ENCODE peak calls at places on chromosomes 11 and 22, in six cellular contexts. R is tibial nerve, T is kidney, D is MM.1S, V is ovary, S is stomach. X is an unnamed sample. For H3K4me1, the result is how much of the 10 kb centered on the place peaks cover.

GRCh38 chr22:39209756-39210155 is 35.0 kb downstream of the PDGFB start:
- DNase-seq in R (no peak), T (peak), D (no peak), V (no peak), S (no peak), X (peak)

GRCh38 chr11:78110351-78110750 is 29.1 kb downstream of the ALG8 start:
- DNase-seq in R (no peak), T (no peak), D (no peak), V (no peak), S (no peak), X (no peak)

GRCh38 chr22:44764373-44764772 is 12.0 kb downstream of the ARHGAP8 start:
- DNase-seq in R (no peak), T (peak), D (no peak), V (no peak), S (no peak), X (no peak)

GRCh38 chr11:66365166-66365565 is 6.4 kb downstream of the SLC29A2 start:
- DNase-seq in R (no peak), T (no peak), D (no peak), V (no peak), S (no peak), X (no peak)

GRCh38 chr11:44110231-44110679 is 14.8 kb downstream of the EXT2 start:
- DNase-seq in R (peak), T (no peak), D (peak), V (peak), S (peak), X (no peak)

GRCh38 chr22:18157714-18158028 is 7.7 kb downstream of the USP18 start:
- DNase-seq in R (no peak), T (no peak), D (no peak), V (no peak), S (no peak), X (no peak)

GRCh38 chr11:69913591-69914285 is 94.5 kb upstream of the FGF3 start:
- DNase-seq in R (no peak), T (peak), D (no peak), V (no peak), S (no peak), X (peak)

GRCh38 chr11:131122448-131122847 is 206.2 kb upstream of the SNX19 start:
- DNase-seq in R (no peak), T (no peak), D (no peak), V (no peak), S (no peak), X (no peak)

GRCh38 chr22:22655452-22656108 is 11.2 kb downstream of the GGTLC2 start:
- DNase-seq in R (no peak), T (no peak), D (no peak), V (no peak), S (no peak), X (no peak)

GRCh38 chr22:49996532-49997220 is 15.9 kb downstream of the IL17REL start:
- DNase-seq in R (no peak), T (peak), D (no peak), V (no peak), S (no peak), X (peak)

GRCh38 chr11:124108158-124108557 is 7.1 kb upstream of the VWA5A start:
- DNase-seq in R (no peak), T (no peak), D (peak), V (no peak), S (no peak), X (no peak)

DNA sequence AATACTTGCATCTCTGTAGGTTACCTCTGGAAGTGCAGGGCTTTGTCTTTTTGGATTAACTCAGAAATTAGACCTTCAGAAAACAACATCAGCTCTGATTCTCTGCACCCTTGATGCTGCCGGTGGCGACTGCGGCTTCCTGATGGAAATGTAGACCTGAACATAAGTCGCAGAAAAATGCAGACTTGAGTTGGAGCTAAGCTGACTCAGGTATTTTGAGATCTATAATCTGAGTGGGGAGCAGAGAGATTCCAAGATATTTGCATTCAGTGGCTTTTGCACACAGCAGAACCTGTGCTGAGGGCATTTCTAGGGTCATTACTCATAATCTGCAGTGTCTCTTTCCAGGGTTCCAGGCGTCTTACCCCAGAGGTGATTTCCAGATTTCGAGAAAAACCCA is 18.7 kb upstream of the NFAM1 start:
- DNase-seq in R (no peak), T (peak), D (no peak), V (no peak), S (no peak), X (peak)
- TF ChIP-seq CTCF in R (no peak), T (no peak), D (no peak), V (no peak), S (no peak), X (no peak)

GRCh38 chr11:67415501-67416304 is at the start of gene CARNS1:
- DNase-seq in R (no peak), T (no peak), D (no peak), V (peak), S (no peak), X (no peak)
- H3K4me1 ChIP-seq in R (half or more), T (under half), D (under half), V (under half), S (half or more), X (under half)

DNA sequence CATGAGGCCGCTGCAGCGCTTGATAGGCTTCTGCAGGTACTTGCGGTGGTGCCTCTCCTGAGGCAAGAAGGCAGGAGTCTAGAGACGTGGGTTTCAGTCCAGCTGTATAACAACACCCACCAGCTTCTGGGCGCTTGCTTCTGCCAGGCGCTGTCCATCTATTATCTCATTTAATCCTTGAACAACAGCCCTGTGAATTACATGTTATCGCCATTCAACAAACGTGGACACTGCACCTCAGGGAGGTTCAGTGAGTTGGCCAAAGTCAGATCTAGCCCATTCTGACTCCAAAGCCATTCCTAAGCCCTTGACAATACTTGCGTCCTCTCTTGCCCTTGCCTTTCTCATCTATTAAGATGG is 436 bp upstream of the FAM181B start:
- DNase-seq in R (no peak), T (no peak), D (no peak), V (no peak), S (no peak), X (no peak)
- H3K4me3 ChIP-seq in R (peak), T (peak), D (no peak), V (peak), S (peak), X (peak)

GRCh38 chr22:46812786-46813185 is 50.3 kb downstream of the TBC1D22A start:
- DNase-seq in R (no peak), T (no peak), D (no peak), V (no peak), S (no peak), X (no peak)

GRCh38 chr22:46815559-46815895 is 53.1 kb downstream of the TBC1D22A start:
- DNase-seq in R (no peak), T (no peak), D (no peak), V (no peak), S (no peak), X (no peak)

GRCh38 chr22:46815132-46815531 is 52.7 kb downstream of the TBC1D22A start:
- DNase-seq in R (no peak), T (peak), D (no peak), V (no peak), S (peak), X (no peak)

GRCh38 chr22:46813816-46814597 is 51.6 kb downstream of the TBC1D22A start:
- DNase-seq in R (no peak), T (peak), D (no peak), V (no peak), S (peak), X (no peak)

DNA sequence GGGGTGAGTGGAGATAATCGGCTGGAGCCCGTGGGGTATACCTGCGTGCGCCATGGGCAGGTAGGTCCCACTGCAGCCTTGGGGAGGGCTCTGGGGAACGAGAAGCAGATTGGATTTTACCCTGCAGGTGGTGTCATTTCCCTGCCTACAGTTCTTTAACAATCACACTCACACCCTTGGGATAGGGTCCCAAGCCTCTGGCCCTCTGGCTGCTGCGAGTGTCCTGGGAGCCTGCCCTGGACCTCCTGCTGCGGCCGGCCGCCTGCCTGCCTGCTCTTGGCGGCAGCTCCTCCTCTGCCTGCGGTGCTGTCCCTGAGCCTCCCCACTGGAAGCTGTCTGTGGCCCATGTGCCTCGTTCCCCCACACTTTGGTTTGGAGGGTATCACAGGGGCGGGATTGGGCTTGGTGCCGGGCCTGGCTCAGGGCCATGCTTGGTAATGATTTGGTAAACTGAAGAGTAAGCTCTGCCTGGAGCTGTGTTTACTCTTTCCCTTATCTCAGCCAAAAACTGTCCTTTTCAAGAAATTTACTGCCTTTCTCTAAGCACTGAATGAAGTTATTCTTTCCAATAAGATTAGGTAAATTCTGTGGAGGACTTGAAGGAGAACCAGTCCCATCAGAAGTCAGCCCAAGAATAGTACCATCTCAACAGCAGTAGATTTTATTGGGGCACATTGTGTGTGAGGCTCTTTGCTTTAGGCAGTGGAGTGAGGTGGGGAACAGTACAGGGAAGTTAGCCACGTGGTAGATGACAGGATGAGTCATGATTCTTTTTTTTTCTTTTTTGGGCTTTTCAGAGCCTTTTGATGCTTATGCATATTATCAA is 53.7 kb downstream of the TBC1D22A start:
- DNase-seq in R (no peak), T (peak), D (no peak), V (no peak), S (no peak), X (no peak)
- TF ChIP-seq CTCF in R (no peak), T (no peak), D (no peak), V (no peak), S (no peak), X (no peak)

GRCh38 chr22:20271114-20271994 is 3.2 kb upstream of the RTN4R start:
- DNase-seq in R (no peak), T (no peak), D (no peak), V (no peak), S (no peak), X (peak)
- H3K4me1 ChIP-seq in R (under half), T (under half), D (under half), V (under half), S (under half), X (under half)

X was measured in lower lobe of right lung.